ENCODE peak calls at places on chromosomes 7 and 10, in five cellular contexts. A is kidney, U is colonic mucosa, V is foreskin fibroblast, F is lower lobe of right lung. Z is an unnamed sample.

GRCh38 chr10:74541375-74541774 is 285.0 kb upstream of the KAT6B start:
- DNase-seq in A (no peak), U (no peak), V (no peak), F (no peak), Z (no peak)

GRCh38 chr10:69484736-69485135 is 33.5 kb downstream of the TSPAN15 start:
- DNase-seq in A (no peak), U (no peak), V (no peak), F (no peak), Z (no peak)

GRCh38 chr7:13834328-13834761 is 155.1 kb downstream of the ETV1 start:
- DNase-seq in A (no peak), U (no peak), V (no peak), F (no peak), Z (no peak)

GRCh38 chr7:25167262-25167843 is 42.3 kb upstream of the CYCS start:
- DNase-seq in A (no peak), U (peak), V (no peak), F (no peak), Z (no peak)

GRCh38 chr10:133187906-133188681 is 28.1 kb downstream of the KNDC1 start:
- DNase-seq in A (peak), U (no peak), V (no peak), F (no peak), Z (no peak)

GRCh38 chr10:118472961-118473675 is 122.3 kb downstream of the PRLHR start:
- DNase-seq in A (no peak), U (no peak), V (no peak), F (no peak), Z (no peak)

GRCh38 chr7:69599211-69599878 is 1.1 kb downstream of the AUTS2 start:
- DNase-seq in A (peak), U (no peak), V (no peak), F (no peak), Z (no peak)

GRCh38 chr7:100093498-100093897 is 4.7 kb downstream of the COPS6 start:
- DNase-seq in A (no peak), U (no peak), V (no peak), F (no peak), Z (no peak)

GRCh38 chr10:132722391-132722790 is 63.6 kb downstream of the NKX6-2 start:
- DNase-seq in A (no peak), U (no peak), V (no peak), F (no peak), Z (no peak)

GRCh38 chr10:71708301-71708703 is 11.3 kb downstream of the C10orf105 start:
- DNase-seq in A (no peak), U (peak), V (no peak), F (peak), Z (no peak)

GRCh38 chr10:102620615-102621417 is 23.5 kb upstream of the TRIM8 start:
- DNase-seq in A (peak), U (no peak), V (no peak), F (peak), Z (no peak)

GRCh38 chr10:62038609-62039190 is 137.2 kb downstream of the ARID5B start:
- DNase-seq in A (peak), U (peak), V (peak), F (peak), Z (peak)

GRCh38 chr7:101124376-101125056 is 2.4 kb upstream of the SERPINE1 start:
- DNase-seq in A (no peak), U (no peak), V (peak), F (no peak), Z (peak)

GRCh38 chr7:81036041-81036440 is 117.2 kb upstream of the SEMA3C start:
- DNase-seq in A (no peak), U (no peak), V (no peak), F (no peak), Z (no peak)

GRCh38 chr10:24814568-24815313 is 91.1 kb upstream of the ARHGAP21 start:
- DNase-seq in A (no peak), U (no peak), V (peak), F (no peak), Z (no peak)

GRCh38 chr10:112370424-112370819 is 3.5 kb upstream of the ACSL5 start:
- DNase-seq in A (no peak), U (peak), V (no peak), F (no peak), Z (no peak)

GRCh38 chr10:122051609-122052385 is 62.8 kb downstream of the TACC2 start:
- DNase-seq in A (no peak), U (peak), V (peak), F (peak), Z (peak)

GRCh38 chr10:102479651-102480050 is 22.9 kb downstream of the ACTR1A start:
- DNase-seq in A (peak), U (no peak), V (no peak), F (no peak), Z (no peak)

GRCh38 chr7:77657427-77658331 is 38.6 kb upstream of the RSBN1L start:
- DNase-seq in A (no peak), U (peak), V (no peak), F (no peak), Z (no peak)

GRCh38 chr10:22486431-22486830 is 141.1 kb downstream of the SPAG6 start:
- DNase-seq in A (no peak), U (no peak), V (no peak), F (no peak), Z (no peak)

GRCh38 chr10:27464993-27465392 is 39.1 kb upstream of the RAB18 start:
- DNase-seq in A (no peak), U (no peak), V (no peak), F (no peak), Z (no peak)

GRCh38 chr7:142231716-142232115 is 26.1 kb downstream of the PRSS58 start:
- DNase-seq in A (no peak), U (no peak), V (no peak), F (no peak), Z (no peak)

GRCh38 chr7:44375236-44375699 is 49.9 kb upstream of the CAMK2B start:
- DNase-seq in A (peak), U (no peak), V (no peak), F (no peak), Z (no peak)
- TF ChIP-seq CTCF in A (peak), U (no peak), V (no peak), F (peak), Z (peak)

GRCh38 chr7:151432658-151433521 is 7.1 kb downstream of the CRYGN start:
- DNase-seq in A (peak), U (no peak), V (no peak), F (no peak), Z (no peak)
- H3K4me3 ChIP-seq in A (no peak), U (no peak), V (no peak), F (no peak), Z (no peak)

DNA sequence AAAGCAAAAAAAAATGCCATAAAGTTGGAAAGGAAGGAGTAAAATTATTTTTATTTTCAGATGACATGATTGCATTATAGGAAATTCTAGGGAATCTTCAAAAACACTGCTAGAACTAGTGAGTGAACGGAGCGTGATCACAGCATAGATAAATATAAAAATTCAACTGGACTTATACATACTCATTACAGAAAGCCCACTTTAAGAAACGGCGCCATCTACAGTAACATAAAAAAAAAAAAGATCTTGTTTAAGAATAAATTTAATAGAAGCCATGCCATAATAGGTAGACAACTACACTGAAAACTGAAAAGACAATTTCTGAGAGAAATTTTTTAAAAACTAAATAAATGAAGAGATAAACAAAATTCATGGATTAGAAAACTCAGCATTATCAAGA is 623.1 kb upstream of the MGMT start:
- DNase-seq in A (no peak), U (no peak), V (no peak), F (no peak), Z (no peak)
- TF ChIP-seq CTCF in A (no peak), U (no peak), V (no peak), F (no peak), Z (no peak)

GRCh38 chr10:104641150-104642000 is at the start of gene SORCS3:
- DNase-seq in A (peak), U (no peak), V (no peak), F (no peak), Z (no peak)

GRCh38 chr10:104640339-104641149 is 546 bp upstream of the SORCS3 start:
- DNase-seq in A (peak), U (no peak), V (no peak), F (no peak), Z (no peak)

GRCh38 chr10:104642001-104642270 is 846 bp downstream of the SORCS3 start:
- DNase-seq in A (no peak), U (no peak), V (no peak), F (no peak), Z (no peak)

GRCh38 chr10:104642311-104643022 is 1.4 kb downstream of the SORCS3 start:
- DNase-seq in A (peak), U (peak), V (no peak), F (peak), Z (no peak)

DNA sequence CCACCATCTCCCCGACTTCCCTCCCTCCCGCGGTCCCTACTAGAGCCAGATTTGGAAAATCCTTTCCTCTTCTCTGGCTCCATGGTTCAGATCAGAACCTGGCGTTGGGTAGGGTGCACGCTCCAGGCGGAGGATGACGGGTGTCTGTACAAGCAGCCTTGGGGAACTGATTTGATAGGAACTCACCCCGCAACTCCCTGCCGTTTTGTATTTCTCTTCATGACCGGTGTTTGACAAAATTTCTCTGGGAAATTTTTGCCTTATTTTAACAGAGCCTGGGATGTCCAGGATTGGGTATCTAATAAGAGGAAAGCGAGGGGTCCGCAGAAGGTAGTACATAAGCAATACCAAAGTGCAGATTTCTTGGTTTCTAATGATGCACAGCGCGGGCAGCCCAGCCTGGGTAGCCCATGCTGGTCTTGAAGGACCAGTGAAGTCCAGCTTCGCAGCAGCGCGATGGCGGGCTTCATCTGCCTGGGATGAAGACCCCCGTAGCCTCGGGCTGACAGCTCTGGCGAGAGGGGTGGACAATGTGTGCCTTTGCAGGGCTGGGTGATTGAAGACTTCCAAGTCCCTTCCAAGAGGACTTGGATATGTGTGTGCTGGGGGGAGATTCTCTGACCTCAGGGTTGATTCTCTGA is 2.1 kb downstream of the SORCS3 start:
- DNase-seq in A (peak), U (no peak), V (no peak), F (no peak), Z (no peak)
- H3K4me3 ChIP-seq in A (no peak), U (no peak), V (no peak), F (no peak), Z (no peak)

GRCh38 chr7:102439963-102440795 is 6.8 kb downstream of the ORAI2 start:
- DNase-seq in A (no peak), U (no peak), V (peak), F (no peak), Z (peak)
- TF ChIP-seq CTCF in A (no peak), U (no peak), V (no peak), F (no peak), Z (no peak)

Z was measured in HFF-Myc.